ENCODE peak calls at places on chromosomes 7 and 10, in four cellular contexts. One of them, this sample, is unnamed.

GRCh38 chr10:105070249-105070648 is 429.2 kb downstream of the SORCS3 start:
- DNase-seq in HCT116: no peak
- DNase-seq in H1: no peak
- DNase-seq in HepG2: no peak
- DNase-seq in this sample: no peak

GRCh38 chr7:103051520-103051919 is 23.1 kb downstream of the FBXL13 start:
- DNase-seq in HCT116: no peak
- DNase-seq in H1: no peak
- DNase-seq in HepG2: no peak
- DNase-seq in this sample: no peak

GRCh38 chr7:75756340-75757297 is 15.4 kb downstream of the CCL26 start:
- DNase-seq in H1: no peak
- DNase-seq in HCT116: peak; percentile 22
- DNase-seq in HepG2: peak; percentile 70
- DNase-seq in this sample: peak; percentile 63

GRCh38 chr10:34420795-34421194 is 394.3 kb downstream of the PARD3 start:
- DNase-seq in HCT116: no peak
- DNase-seq in HepG2: no peak
- DNase-seq in H1: no peak
- DNase-seq in this sample: no peak

GRCh38 chr7:128963327-128963757 is 25.6 kb downstream of the IRF5 start:
- DNase-seq in HepG2: no peak
- DNase-seq in H1: no peak
- DNase-seq in HCT116: no peak
- DNase-seq in this sample: no peak

GRCh38 chr10:62635127-62635526 is 169.4 kb upstream of the ADO start:
- DNase-seq in HCT116: no peak
- DNase-seq in HepG2: no peak
- DNase-seq in H1: no peak
- DNase-seq in this sample: no peak

GRCh38 chr7:131826960-131827359 is 270.5 kb upstream of the PODXL start:
- DNase-seq in HepG2: no peak
- DNase-seq in H1: no peak
- DNase-seq in HCT116: no peak
- DNase-seq in this sample: no peak

GRCh38 chr7:29490094-29490607 is 73.5 kb upstream of the PRR15 start:
- DNase-seq in HCT116: no peak
- DNase-seq in HepG2: no peak
- DNase-seq in H1: no peak
- DNase-seq in this sample: no peak

GRCh38 chr10:23804125-23804524 is 365.2 kb downstream of the OTUD1 start:
- DNase-seq in HCT116: no peak
- DNase-seq in HepG2: no peak
- DNase-seq in H1: no peak
- DNase-seq in this sample: no peak

GRCh38 chr7:66920256-66920655 is 769 bp upstream of the TMEM248 start:
- DNase-seq in HepG2: no peak
- DNase-seq in H1: no peak
- DNase-seq in HCT116: no peak
- DNase-seq in this sample: peak; percentile 30

GRCh38 chr7:74032191-74032490 is 4.2 kb downstream of the ELN start:
- DNase-seq in HepG2: no peak
- DNase-seq in HCT116: no peak
- DNase-seq in H1: no peak
- DNase-seq in this sample: no peak

GRCh38 chr7:73356176-73356575 is 28.2 kb downstream of the FKBP6 start:
- DNase-seq in HCT116: no peak
- DNase-seq in HepG2: no peak
- DNase-seq in H1: no peak
- DNase-seq in this sample: no peak

GRCh38 chr10:69222157-69223027 is 2.3 kb downstream of the HKDC1 start:
- DNase-seq in H1: peak; percentile 25
- DNase-seq in HepG2: peak; percentile 62
- DNase-seq in HCT116: peak; percentile 83
- DNase-seq in this sample: peak; percentile 89

GRCh38 chr7:127391591-127392181 is 822 bp downstream of the ZNF800 start:
- DNase-seq in H1: no peak
- DNase-seq in HepG2: no peak
- DNase-seq in HCT116: no peak
- DNase-seq in this sample: peak; percentile 56

GRCh38 chr7:19560111-19560883 is 148.5 kb downstream of the POLR1F start:
- DNase-seq in HCT116: no peak
- DNase-seq in H1: no peak
- DNase-seq in HepG2: no peak
- DNase-seq in this sample: no peak

GRCh38 chr7:154720016-154720415 is 282.9 kb downstream of the PAXIP1 start:
- DNase-seq in HCT116: no peak
- DNase-seq in H1: no peak
- DNase-seq in HepG2: no peak
- DNase-seq in this sample: no peak

GRCh38 chr10:114412907-114413386 is 8.6 kb upstream of the AFAP1L2 start:
- DNase-seq in HCT116: peak; percentile 27
- DNase-seq in HepG2: no peak
- DNase-seq in H1: no peak
- DNase-seq in this sample: no peak

GRCh38 chr7:71835056-71835455 is 577.1 kb downstream of the CALN1 start:
- DNase-seq in H1: no peak
- DNase-seq in HCT116: no peak
- DNase-seq in HepG2: no peak
- DNase-seq in this sample: no peak

GRCh38 chr10:113844091-113844490 is 9.8 kb downstream of the DCLRE1A start:
- DNase-seq in H1: no peak
- DNase-seq in HCT116: no peak
- DNase-seq in HepG2: no peak
- DNase-seq in this sample: peak; percentile 13

GRCh38 chr7:98802781-98803110 is 67.1 kb downstream of the TMEM130 start:
- DNase-seq in HepG2: no peak
- DNase-seq in HCT116: no peak
- DNase-seq in H1: no peak
- DNase-seq in this sample: no peak

GRCh38 chr10:12194752-12195271 is 879 bp downstream of the NUDT5 start:
- DNase-seq in HepG2: no peak
- DNase-seq in H1: no peak
- DNase-seq in HCT116: no peak
- DNase-seq in this sample: no peak

GRCh38 chr7:1882451-1882850 is 212.4 kb downstream of the ELFN1 start:
- DNase-seq in H1: no peak
- DNase-seq in HepG2: no peak
- DNase-seq in HCT116: no peak
- DNase-seq in this sample: peak; percentile 58

GRCh38 chr7:112112822-112113255 is 93.4 kb downstream of the DOCK4 start:
- DNase-seq in HepG2: no peak
- DNase-seq in H1: no peak
- DNase-seq in HCT116: no peak
- DNase-seq in this sample: no peak

GRCh38 chr7:141558544-141559183 is 7.5 kb downstream of the AGK start:
- DNase-seq in H1: no peak
- DNase-seq in HepG2: no peak
- DNase-seq in HCT116: no peak
- DNase-seq in this sample: no peak

GRCh38 chr10:131996508-131997365 is 15.0 kb upstream of the BNIP3 start:
- DNase-seq in H1: no peak
- DNase-seq in HepG2: no peak
- DNase-seq in HCT116: no peak
- DNase-seq in this sample: no peak

GRCh38 chr10:77228559-77228958 is 409.0 kb downstream of the KCNMA1 start:
- DNase-seq in HepG2: no peak
- DNase-seq in H1: no peak
- DNase-seq in HCT116: no peak
- DNase-seq in this sample: no peak

GRCh38 chr10:95214793-95215192 is 20.8 kb downstream of the ACSM6 start:
- DNase-seq in H1: no peak
- DNase-seq in HCT116: no peak
- DNase-seq in HepG2: no peak
- DNase-seq in this sample: no peak

GRCh38 chr7:2520131-2520807 is 695 bp downstream of the LFNG start:
- DNase-seq in HCT116: no peak
- DNase-seq in HepG2: no peak
- DNase-seq in H1: no peak
- DNase-seq in this sample: peak; percentile 43

GRCh38 chr10:15370212-15370740 is 813 bp downstream of the FAM171A1 start:
- DNase-seq in HCT116: no peak
- DNase-seq in H1: no peak
- DNase-seq in HepG2: no peak
- DNase-seq in this sample: peak; percentile 52

GRCh38 chr7:66952343-66953043 is 31.5 kb downstream of the TMEM248 start:
- DNase-seq in HepG2: peak; percentile 23
- DNase-seq in H1: peak; percentile 49
- DNase-seq in HCT116: peak; percentile 52
- DNase-seq in this sample: no peak

GRCh38 chr10:3972460-3973366 is 187.7 kb upstream of the KLF6 start:
- DNase-seq in HepG2: no peak
- DNase-seq in HCT116: no peak
- DNase-seq in H1: no peak
- DNase-seq in this sample: no peak

GRCh38 chr7:53245721-53246120 is 210.3 kb downstream of the POM121L12 start:
- DNase-seq in HCT116: no peak
- DNase-seq in H1: no peak
- DNase-seq in HepG2: no peak
- DNase-seq in this sample: no peak

GRCh38 chr7:47652591-47652990 is 70.7 kb upstream of the TNS3 start:
- DNase-seq in HepG2: no peak
- DNase-seq in H1: no peak
- DNase-seq in HCT116: no peak
- DNase-seq in this sample: no peak

DNA sequence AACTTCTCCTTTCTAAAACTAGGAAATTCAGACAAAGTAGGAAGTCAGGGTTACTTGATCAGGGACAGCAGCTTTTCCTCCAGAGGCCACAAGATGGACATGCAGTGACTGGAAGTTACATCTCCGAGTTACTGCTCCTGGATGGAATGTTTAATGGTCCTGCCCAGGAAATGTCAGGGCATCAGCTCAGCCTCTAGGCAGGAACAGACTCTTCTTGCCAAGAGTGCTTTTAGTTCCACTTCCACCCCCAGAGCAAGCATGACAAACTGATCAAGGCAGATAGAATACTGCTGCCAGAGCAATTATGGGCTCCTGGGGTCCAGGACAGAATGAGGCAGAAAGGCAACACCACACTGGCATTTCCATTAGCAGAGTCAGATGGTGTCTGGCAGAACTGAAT is 1014.4 kb upstream of the LRRTM3 start:
- DNase-seq in HCT116: no peak
- DNase-seq in H1: no peak
- DNase-seq in HepG2: no peak
- DNase-seq in this sample: no peak
- TF ChIP-seq FOSL1 in HCT116: no peak
- TF ChIP-seq FOSL1 in H1: no peak
- TF ChIP-seq FOSL1 in HepG2: no peak
- TF ChIP-seq FOSL1 in this sample: no peak

GRCh38 chr7:138527746-138528223 is 67.7 kb downstream of the TRIM24 start:
- DNase-seq in H1: no peak
- DNase-seq in HCT116: peak; percentile 31
- DNase-seq in HepG2: peak; percentile 25
- DNase-seq in this sample: peak; percentile 55
- TF ChIP-seq FOSL1 in H1: no peak
- TF ChIP-seq FOSL1 in HCT116: no peak
- TF ChIP-seq FOSL1 in HepG2: no peak
- TF ChIP-seq FOSL1 in this sample: peak; percentile 66

DNA sequence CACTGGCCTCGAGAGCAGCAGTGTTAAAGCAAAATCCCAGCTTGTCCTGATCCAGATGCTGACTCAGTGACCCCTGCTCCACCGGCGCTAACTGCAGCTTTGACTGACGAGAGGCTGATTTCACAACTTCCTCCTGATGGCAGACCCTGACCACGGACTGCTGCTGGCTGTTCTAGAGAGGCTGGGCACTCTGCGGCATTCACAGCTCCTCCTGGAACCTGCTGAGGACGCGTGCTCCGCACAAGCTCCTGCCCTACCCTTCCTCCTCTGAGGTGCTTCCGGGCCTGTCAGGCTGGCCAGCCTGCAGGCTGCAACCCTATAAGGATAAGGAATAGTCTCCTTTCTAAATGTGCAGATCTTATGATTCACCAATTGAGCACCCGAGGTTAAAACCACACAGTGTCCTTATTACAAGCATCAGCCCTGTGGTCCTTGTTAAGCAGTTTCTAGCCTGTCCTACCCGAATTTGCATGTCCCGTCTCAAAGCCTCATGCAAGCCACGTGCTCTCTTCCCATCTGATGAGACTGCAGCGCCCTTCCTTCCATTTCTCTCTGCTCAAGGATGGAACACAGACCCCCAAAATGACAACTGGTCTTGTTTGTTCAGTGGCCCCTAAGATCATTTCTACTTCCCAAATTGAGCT is 35.5 kb upstream of the NCAPG2 start:
- DNase-seq in H1: no peak
- DNase-seq in HepG2: no peak
- DNase-seq in HCT116: no peak
- DNase-seq in this sample: peak; percentile 58
- TF ChIP-seq FOSL1 in H1: no peak
- TF ChIP-seq FOSL1 in HepG2: no peak
- TF ChIP-seq FOSL1 in HCT116: no peak
- TF ChIP-seq FOSL1 in this sample: no peak

DNA sequence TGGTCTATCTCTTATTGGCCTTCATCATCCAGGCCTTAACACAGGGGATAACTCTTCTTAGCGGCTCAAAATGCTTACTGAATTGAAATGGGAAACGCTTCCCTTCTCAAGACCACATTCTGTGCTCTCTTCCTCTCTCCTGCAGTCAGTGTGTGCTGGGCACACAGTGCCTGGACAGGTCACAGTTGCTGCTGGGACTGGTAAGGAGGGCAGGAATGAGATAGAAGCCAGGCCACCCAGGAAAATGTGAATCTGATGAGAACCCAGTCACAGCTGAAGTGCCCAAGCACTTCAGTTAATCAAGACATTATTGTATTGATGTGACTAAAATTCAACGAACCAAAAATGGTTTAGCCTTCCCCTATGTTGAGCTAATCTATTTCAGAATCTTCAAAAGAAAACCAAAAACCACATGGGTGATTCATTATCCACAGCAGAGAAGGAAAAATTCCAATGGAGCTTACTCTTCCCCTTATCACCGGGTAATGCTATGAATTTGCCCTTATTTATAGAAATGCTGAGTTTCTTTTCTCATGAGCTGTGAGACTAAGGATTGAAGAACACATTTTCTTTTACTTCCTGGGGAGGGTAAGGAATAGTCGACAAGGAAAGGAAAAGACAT is 41.2 kb upstream of the PLPP4 start:
- DNase-seq in HCT116: no peak
- DNase-seq in H1: no peak
- DNase-seq in HepG2: no peak
- DNase-seq in this sample: no peak
- TF ChIP-seq FOSL1 in HCT116: peak; percentile 23
- TF ChIP-seq FOSL1 in H1: no peak
- TF ChIP-seq FOSL1 in HepG2: no peak
- TF ChIP-seq FOSL1 in this sample: no peak

This sample was measured in K562.